ENCODE peak calls at places on chromosome 1, in nine cellular contexts. W, L, O, P, H, M, X, F and N are unnamed samples.
A peak's percentile ranks its signal among the peaks of the same experiment; 100 is the strongest.

GRCh38 chr1:14891991-14892390 is 261.6 kb upstream of the TMEM51 start:
- DNase-seq in W (no peak), L (no peak), O (no peak), P (no peak), H (no peak), M (no peak), X (no peak), F (no peak), N (no peak)

GRCh38 chr1:172040466-172040865 is 199.2 kb downstream of the DNM3 start:
- DNase-seq in W (no peak), L (no peak), O (no peak), P (peak; percentile 22), H (peak; percentile 58), M (peak; percentile 10), X (no peak), F (no peak), N (no peak)

GRCh38 chr1:150981805-150982712 is at the start of gene ANXA9:
- DNase-seq in W (no peak), L (no peak), O (no peak), P (no peak), H (no peak), M (no peak), X (peak; percentile 34), F (no peak), N (peak; percentile 68)

GRCh38 chr1:42983675-42984074 is 25.0 kb upstream of the SLC2A1 start:
- DNase-seq in W (no peak), L (no peak), O (no peak), P (no peak), H (no peak), M (no peak), X (no peak), F (no peak), N (no peak)

GRCh38 chr1:212677136-212677535 is 22.5 kb downstream of the BATF3 start:
- DNase-seq in W (no peak), L (no peak), O (no peak), P (no peak), H (no peak), M (no peak), X (no peak), F (no peak), N (no peak)

GRCh38 chr1:3244539-3245315 is 175.7 kb downstream of the PRDM16 start:
- DNase-seq in W (no peak), L (no peak), O (no peak), P (no peak), H (no peak), M (peak; percentile 34), X (no peak), F (no peak), N (no peak)

GRCh38 chr1:3740752-3741151 is 11.5 kb upstream of the CCDC27 start:
- DNase-seq in W (no peak), L (no peak), O (no peak), P (no peak), H (no peak), M (no peak), X (no peak), F (no peak), N (no peak)

GRCh38 chr1:67094191-67094590 is 40.2 kb upstream of the SLC35D1 start:
- DNase-seq in W (no peak), L (no peak), O (no peak), P (no peak), H (no peak), M (no peak), X (no peak), F (no peak), N (no peak)

GRCh38 chr1:42430751-42431150 is 25.1 kb downstream of the ZMYND12 start:
- DNase-seq in W (no peak), L (no peak), O (no peak), P (no peak), H (no peak), M (no peak), X (no peak), F (no peak), N (no peak)

GRCh38 chr1:62341120-62341519 is 21.9 kb upstream of the KANK4 start:
- DNase-seq in W (no peak), L (no peak), O (no peak), P (no peak), H (no peak), M (no peak), X (no peak), F (no peak), N (no peak)

GRCh38 chr1:55751776-55752175 is 536.6 kb upstream of the USP24 start:
- DNase-seq in W (no peak), L (no peak), O (no peak), P (no peak), H (peak; percentile 16), M (no peak), X (no peak), F (no peak), N (no peak)

GRCh38 chr1:156389311-156389710 is 20.3 kb downstream of the RHBG start:
- DNase-seq in W (no peak), L (no peak), O (no peak), P (no peak), H (no peak), M (no peak), X (no peak), F (no peak), N (no peak)

GRCh38 chr1:202016022-202016624 is 5.7 kb downstream of the ELF3 start:
- DNase-seq in W (no peak), L (no peak), O (no peak), P (no peak), H (peak; percentile 78), M (peak; percentile 18), X (no peak), F (no peak), N (no peak)

GRCh38 chr1:93715529-93716126 is 34.0 kb upstream of the BCAR3 start:
- DNase-seq in W (no peak), L (no peak), O (no peak), P (no peak), H (peak; percentile 32), M (no peak), X (no peak), F (no peak), N (no peak)

GRCh38 chr1:27521336-27522147 is 31.6 kb upstream of the WASF2 start:
- DNase-seq in W (no peak), L (no peak), O (no peak), P (no peak), H (no peak), M (no peak), X (no peak), F (no peak), N (no peak)

GRCh38 chr1:98086796-98087195 is 166.0 kb upstream of the DPYD start:
- DNase-seq in W (no peak), L (no peak), O (no peak), P (peak; percentile 96), H (peak; percentile 99), M (peak; percentile 88), X (peak; percentile 55), F (no peak), N (no peak)

GRCh38 chr1:67647036-67647798 is 37.8 kb upstream of the GADD45A start:
- DNase-seq in W (no peak), L (no peak), O (no peak), P (no peak), H (no peak), M (peak; percentile 56), X (peak; percentile 32), F (no peak), N (no peak)

GRCh38 chr1:234975122-234975940 is 153.3 kb downstream of the TOMM20 start:
- DNase-seq in W (peak; percentile 89), L (no peak), O (peak; percentile 40), P (peak; percentile 99), H (peak; percentile 95), M (peak; percentile 74), X (peak; percentile 86), F (no peak), N (no peak)

GRCh38 chr1:178536844-178537371 is 24.0 kb downstream of the TEX35 start:
- DNase-seq in W (no peak), L (no peak), O (no peak), P (peak; percentile 95), H (peak; percentile 99), M (peak; percentile 96), X (peak; percentile 93), F (peak; percentile 37), N (peak; percentile 70)

GRCh38 chr1:30759718-30760281 is 2.2 kb upstream of the LAPTM5 start:
- DNase-seq in W (no peak), L (no peak), O (no peak), P (no peak), H (no peak), M (no peak), X (peak; percentile 11), F (no peak), N (peak; percentile 34)

GRCh38 chr1:55506686-55507577 is 291.8 kb upstream of the USP24 start:
- DNase-seq in W (no peak), L (no peak), O (no peak), P (peak; percentile 12), H (peak; percentile 63), M (peak; percentile 54), X (peak; percentile 66), F (no peak), N (peak; percentile 51)

GRCh38 chr1:65668368-65668767 is 124.3 kb upstream of the PDE4B start:
- DNase-seq in W (no peak), L (no peak), O (no peak), P (no peak), H (no peak), M (no peak), X (no peak), F (no peak), N (no peak)

GRCh38 chr1:244963231-244963826 is 99.0 kb upstream of the HNRNPU start:
- DNase-seq in W (no peak), L (no peak), O (no peak), P (no peak), H (peak; percentile 4), M (no peak), X (peak; percentile 24), F (no peak), N (no peak)

GRCh38 chr1:184910596-184910995 is 63.7 kb downstream of the NIBAN1 start:
- DNase-seq in W (no peak), L (no peak), O (peak; percentile 73), P (no peak), H (peak; percentile 28), M (peak; percentile 49), X (no peak), F (peak; percentile 57), N (no peak)

GRCh38 chr1:241356187-241356518 is 852 bp downstream of the RGS7 start:
- DNase-seq in W (no peak), L (no peak), O (no peak), P (no peak), H (no peak), M (no peak), X (no peak), F (no peak), N (no peak)

GRCh38 chr1:154943649-154944421 is 7.3 kb upstream of the PMVK start:
- DNase-seq in W (peak; percentile 27), L (no peak), O (no peak), P (no peak), H (peak; percentile 12), M (peak; percentile 56), X (peak; percentile 26), F (no peak), N (no peak)

GRCh38 chr1:228045405-228045804 is 37.1 kb upstream of the ARF1 start:
- DNase-seq in W (no peak), L (no peak), O (no peak), P (no peak), H (no peak), M (no peak), X (no peak), F (no peak), N (no peak)